ENCODE peak calls at places on chromosomes 3 and 15, in seven cellular contexts. Z is adrenal gland, Q is NCI-H1092 treated with DMSO at 0.1 percent for 48 hours, J is lower lobe of right lung, K is RPMI7951, X is brain microvascular endothelial cell, R is astrocyte of the spinal cord. H is an unnamed sample.

GRCh38 chr3:190446492-190447301 is 3.0 kb downstream of the TMEM207 start:
- DNase-seq in Z (no peak), Q (no peak), J (no peak), K (peak; percentile 29), X (peak; percentile 29), R (no peak), H (no peak)

GRCh38 chr15:20351448-20351961 is 190.1 kb downstream of the GOLGA6L6 start:
- DNase-seq in Z (no peak), Q (no peak), J (peak; percentile 61), K (no peak), X (no peak), R (no peak), H (no peak)

GRCh38 chr3:38738630-38739395 is 77.2 kb downstream of the SCN10A start:
- DNase-seq in Z (peak; percentile 63), Q (peak; percentile 6), J (no peak), K (peak; percentile 33), X (peak; percentile 58), R (peak; percentile 37), H (peak; percentile 37)

GRCh38 chr3:69110941-69111546 is 11.4 kb downstream of the LMOD3 start:
- DNase-seq in Z (no peak), Q (no peak), J (no peak), K (peak; percentile 11), X (no peak), R (no peak), H (no peak)

GRCh38 chr15:96947830-96948229 is 617.3 kb downstream of the NR2F2 start:
- DNase-seq in Z (no peak), Q (no peak), J (no peak), K (peak; percentile 0), X (peak; percentile 4), R (peak; percentile 3), H (no peak)

GRCh38 chr3:149648525-149648924 is 9.3 kb downstream of the WWTR1 start:
- DNase-seq in Z (no peak), Q (no peak), J (no peak), K (peak; percentile 38), X (no peak), R (no peak), H (no peak)

GRCh38 chr3:775178-775885 is 317.5 kb upstream of the CNTN6 start:
- DNase-seq in Z (no peak), Q (no peak), J (no peak), K (no peak), X (no peak), R (no peak), H (no peak)

GRCh38 chr3:123331006-123331405 is 117.9 kb downstream of the ADCY5 start:
- DNase-seq in Z (no peak), Q (no peak), J (peak; percentile 21), K (no peak), X (no peak), R (no peak), H (no peak)

GRCh38 chr15:69304176-69304533 is 5.4 kb downstream of the PAQR5 start:
- DNase-seq in Z (peak; percentile 92), Q (no peak), J (no peak), K (peak; percentile 83), X (peak; percentile 82), R (peak; percentile 68), H (no peak)

GRCh38 chr15:80636675-80637074 is 58.4 kb upstream of the ABHD17C start:
- DNase-seq in Z (no peak), Q (no peak), J (no peak), K (no peak), X (no peak), R (no peak), H (peak; percentile 16)

GRCh38 chr3:256501-256900 is 59.9 kb downstream of the CHL1 start:
- DNase-seq in Z (no peak), Q (no peak), J (no peak), K (no peak), X (no peak), R (no peak), H (no peak)

H was measured in NCI-H69.